ENCODE peak calls at places on chromosomes 6 and 20, in eight cellular contexts. One of them, this sample, is unnamed. For H3K36me3, the result is how much of the 10 kb centered on the place peaks cover.

GRCh38 chr6:13873288-13874190 is 51.2 kb upstream of the RNF182 start:
- DNase-seq in SJCRH30: peak
- DNase-seq in fibroblast of lung: no peak
- DNase-seq in lower lobe of right lung: peak
- DNase-seq in adrenal gland: peak
- DNase-seq in heart right ventricle: peak
- DNase-seq in stomach: peak
- DNase-seq in Panc1: no peak
- DNase-seq in this sample: peak

GRCh38 chr20:6806291-6806690 is 38.8 kb downstream of the BMP2 start:
- DNase-seq in fibroblast of lung: no peak
- DNase-seq in lower lobe of right lung: no peak
- DNase-seq in stomach: no peak
- DNase-seq in Panc1: no peak
- DNase-seq in adrenal gland: no peak
- DNase-seq in SJCRH30: no peak
- DNase-seq in heart right ventricle: no peak
- DNase-seq in this sample: no peak

GRCh38 chr6:65650086-65650485 is 56.9 kb downstream of the EYS start:
- DNase-seq in adrenal gland: no peak
- DNase-seq in fibroblast of lung: no peak
- DNase-seq in Panc1: no peak
- DNase-seq in heart right ventricle: no peak
- DNase-seq in stomach: no peak
- DNase-seq in lower lobe of right lung: no peak
- DNase-seq in SJCRH30: no peak
- DNase-seq in this sample: no peak

GRCh38 chr6:70456725-70457124 is 43.4 kb downstream of the FAM135A start:
- DNase-seq in adrenal gland: no peak
- DNase-seq in stomach: no peak
- DNase-seq in SJCRH30: no peak
- DNase-seq in fibroblast of lung: no peak
- DNase-seq in heart right ventricle: no peak
- DNase-seq in lower lobe of right lung: no peak
- DNase-seq in Panc1: no peak
- DNase-seq in this sample: no peak

GRCh38 chr20:48843125-48843806 is 15.5 kb upstream of the PREX1 start:
- DNase-seq in Panc1: no peak
- DNase-seq in lower lobe of right lung: no peak
- DNase-seq in adrenal gland: no peak
- DNase-seq in stomach: no peak
- DNase-seq in fibroblast of lung: no peak
- DNase-seq in SJCRH30: peak
- DNase-seq in heart right ventricle: no peak
- DNase-seq in this sample: no peak

GRCh38 chr6:32087574-32088486 is 21.3 kb downstream of the TNXB start:
- DNase-seq in SJCRH30: no peak
- DNase-seq in Panc1: peak
- DNase-seq in adrenal gland: peak
- DNase-seq in lower lobe of right lung: peak
- DNase-seq in fibroblast of lung: peak
- DNase-seq in stomach: peak
- DNase-seq in heart right ventricle: peak
- DNase-seq in this sample: peak

GRCh38 chr6:82783587-82784253 is 281.9 kb downstream of the UBE3D start:
- DNase-seq in adrenal gland: no peak
- DNase-seq in stomach: no peak
- DNase-seq in Panc1: no peak
- DNase-seq in fibroblast of lung: no peak
- DNase-seq in heart right ventricle: no peak
- DNase-seq in SJCRH30: peak
- DNase-seq in lower lobe of right lung: no peak
- DNase-seq in this sample: no peak

GRCh38 chr20:1375515-1375914 is 17.3 kb downstream of the FKBP1A start:
- DNase-seq in heart right ventricle: no peak
- DNase-seq in SJCRH30: peak
- DNase-seq in adrenal gland: no peak
- DNase-seq in lower lobe of right lung: no peak
- DNase-seq in fibroblast of lung: peak
- DNase-seq in Panc1: no peak
- DNase-seq in stomach: no peak
- DNase-seq in this sample: no peak

GRCh38 chr20:52972190-52972937 is at the start of gene TSHZ2:
- DNase-seq in lower lobe of right lung: no peak
- DNase-seq in fibroblast of lung: peak
- DNase-seq in adrenal gland: peak
- DNase-seq in Panc1: no peak
- DNase-seq in SJCRH30: no peak
- DNase-seq in stomach: peak
- DNase-seq in heart right ventricle: peak
- DNase-seq in this sample: no peak

GRCh38 chr6:90463359-90463758 is 123.5 kb downstream of the MAP3K7 start:
- DNase-seq in heart right ventricle: no peak
- DNase-seq in SJCRH30: no peak
- DNase-seq in fibroblast of lung: no peak
- DNase-seq in stomach: no peak
- DNase-seq in lower lobe of right lung: no peak
- DNase-seq in Panc1: no peak
- DNase-seq in adrenal gland: no peak
- DNase-seq in this sample: no peak

GRCh38 chr6:29685718-29686326 is 4.9 kb upstream of the ZFP57 start:
- DNase-seq in SJCRH30: no peak
- DNase-seq in lower lobe of right lung: no peak
- DNase-seq in heart right ventricle: peak
- DNase-seq in stomach: no peak
- DNase-seq in adrenal gland: no peak
- DNase-seq in Panc1: no peak
- DNase-seq in fibroblast of lung: no peak
- DNase-seq in this sample: no peak

GRCh38 chr20:25340380-25340779 is 50.3 kb downstream of the ABHD12 start:
- DNase-seq in fibroblast of lung: no peak
- DNase-seq in heart right ventricle: no peak
- DNase-seq in Panc1: no peak
- DNase-seq in stomach: no peak
- DNase-seq in SJCRH30: no peak
- DNase-seq in lower lobe of right lung: no peak
- DNase-seq in adrenal gland: no peak
- DNase-seq in this sample: no peak

GRCh38 chr6:40852667-40853383 is 186.2 kb downstream of the UNC5CL start:
- DNase-seq in adrenal gland: no peak
- DNase-seq in heart right ventricle: no peak
- DNase-seq in SJCRH30: peak
- DNase-seq in Panc1: no peak
- DNase-seq in lower lobe of right lung: no peak
- DNase-seq in fibroblast of lung: no peak
- DNase-seq in stomach: no peak
- DNase-seq in this sample: no peak

GRCh38 chr20:14193885-14194284 is 143.5 kb downstream of the FLRT3 start:
- DNase-seq in stomach: no peak
- DNase-seq in lower lobe of right lung: no peak
- DNase-seq in Panc1: no peak
- DNase-seq in fibroblast of lung: no peak
- DNase-seq in SJCRH30: peak
- DNase-seq in heart right ventricle: no peak
- DNase-seq in adrenal gland: no peak
- DNase-seq in this sample: no peak

GRCh38 chr6:129786548-129786947 is 74.6 kb downstream of the TMEM244 start:
- DNase-seq in heart right ventricle: no peak
- DNase-seq in lower lobe of right lung: no peak
- DNase-seq in Panc1: no peak
- DNase-seq in adrenal gland: no peak
- DNase-seq in fibroblast of lung: no peak
- DNase-seq in SJCRH30: peak
- DNase-seq in stomach: no peak
- DNase-seq in this sample: no peak

GRCh38 chr6:151330130-151330715 is 61.1 kb downstream of the ZBTB2 start:
- DNase-seq in lower lobe of right lung: no peak
- DNase-seq in SJCRH30: no peak
- DNase-seq in adrenal gland: no peak
- DNase-seq in fibroblast of lung: peak
- DNase-seq in Panc1: no peak
- DNase-seq in heart right ventricle: no peak
- DNase-seq in stomach: no peak
- DNase-seq in this sample: no peak

GRCh38 chr20:50138479-50139393 is 14.8 kb downstream of the PEDS1 start:
- DNase-seq in adrenal gland: peak
- DNase-seq in SJCRH30: peak
- DNase-seq in heart right ventricle: no peak
- DNase-seq in Panc1: no peak
- DNase-seq in lower lobe of right lung: no peak
- DNase-seq in fibroblast of lung: no peak
- DNase-seq in stomach: no peak
- DNase-seq in this sample: no peak

GRCh38 chr20:9215539-9215938 is 146.7 kb downstream of the PLCB4 start:
- DNase-seq in heart right ventricle: no peak
- DNase-seq in fibroblast of lung: no peak
- DNase-seq in SJCRH30: peak
- DNase-seq in adrenal gland: no peak
- DNase-seq in lower lobe of right lung: no peak
- DNase-seq in stomach: no peak
- DNase-seq in Panc1: no peak
- DNase-seq in this sample: no peak

GRCh38 chr20:25290646-25291431 is 43.0 kb downstream of the PYGB start:
- DNase-seq in stomach: no peak
- DNase-seq in Panc1: no peak
- DNase-seq in adrenal gland: no peak
- DNase-seq in SJCRH30: no peak
- DNase-seq in lower lobe of right lung: no peak
- DNase-seq in fibroblast of lung: no peak
- DNase-seq in heart right ventricle: no peak
- DNase-seq in this sample: no peak

GRCh38 chr6:44257753-44258324 is 511 bp upstream of the SLC35B2 start:
- DNase-seq in lower lobe of right lung: no peak
- DNase-seq in stomach: no peak
- DNase-seq in adrenal gland: no peak
- DNase-seq in heart right ventricle: no peak
- DNase-seq in SJCRH30: no peak
- DNase-seq in Panc1: no peak
- DNase-seq in fibroblast of lung: no peak
- DNase-seq in this sample: no peak
- H3K36me3 ChIP-seq in lower lobe of right lung: half or more
- H3K36me3 ChIP-seq in stomach: half or more
- H3K36me3 ChIP-seq in adrenal gland: under half
- H3K36me3 ChIP-seq in heart right ventricle: under half
- H3K36me3 ChIP-seq in SJCRH30: under half
- H3K36me3 ChIP-seq in Panc1: under half
- H3K36me3 ChIP-seq in fibroblast of lung: under half
- H3K36me3 ChIP-seq in this sample: under half

GRCh38 chr6:89160693-89161092 is 14.8 kb downstream of the PM20D2 start:
- DNase-seq in SJCRH30: no peak
- DNase-seq in stomach: no peak
- DNase-seq in adrenal gland: no peak
- DNase-seq in heart right ventricle: no peak
- DNase-seq in lower lobe of right lung: no peak
- DNase-seq in Panc1: no peak
- DNase-seq in fibroblast of lung: no peak
- DNase-seq in this sample: no peak

GRCh38 chr6:89162047-89162371 is 16.2 kb downstream of the PM20D2 start:
- DNase-seq in SJCRH30: no peak
- DNase-seq in fibroblast of lung: no peak
- DNase-seq in heart right ventricle: peak
- DNase-seq in adrenal gland: no peak
- DNase-seq in stomach: no peak
- DNase-seq in Panc1: no peak
- DNase-seq in lower lobe of right lung: no peak
- DNase-seq in this sample: no peak

GRCh38 chr6:89161326-89162046 is 15.6 kb downstream of the PM20D2 start:
- DNase-seq in stomach: no peak
- DNase-seq in heart right ventricle: no peak
- DNase-seq in Panc1: no peak
- DNase-seq in adrenal gland: no peak
- DNase-seq in lower lobe of right lung: no peak
- DNase-seq in SJCRH30: peak
- DNase-seq in fibroblast of lung: peak
- DNase-seq in this sample: no peak
- H3K4me3 ChIP-seq in stomach: no peak
- H3K4me3 ChIP-seq in heart right ventricle: no peak
- H3K4me3 ChIP-seq in Panc1: no peak
- H3K4me3 ChIP-seq in adrenal gland: no peak
- H3K4me3 ChIP-seq in lower lobe of right lung: no peak
- H3K4me3 ChIP-seq in SJCRH30: no peak
- H3K4me3 ChIP-seq in fibroblast of lung: no peak
- H3K4me3 ChIP-seq in this sample: no peak

GRCh38 chr6:41958022-41958856 is 16.6 kb upstream of the CCND3 start:
- DNase-seq in lower lobe of right lung: no peak
- DNase-seq in adrenal gland: no peak
- DNase-seq in SJCRH30: no peak
- DNase-seq in Panc1: no peak
- DNase-seq in heart right ventricle: no peak
- DNase-seq in stomach: no peak
- DNase-seq in fibroblast of lung: no peak
- DNase-seq in this sample: no peak

GRCh38 chr6:41960026-41960425 is 18.4 kb upstream of the CCND3 start:
- DNase-seq in stomach: no peak
- DNase-seq in SJCRH30: no peak
- DNase-seq in heart right ventricle: no peak
- DNase-seq in fibroblast of lung: no peak
- DNase-seq in adrenal gland: no peak
- DNase-seq in Panc1: no peak
- DNase-seq in lower lobe of right lung: no peak
- DNase-seq in this sample: no peak

GRCh38 chr6:41954668-41955067 is 13.1 kb upstream of the CCND3 start:
- DNase-seq in Panc1: no peak
- DNase-seq in SJCRH30: no peak
- DNase-seq in stomach: no peak
- DNase-seq in lower lobe of right lung: no peak
- DNase-seq in adrenal gland: no peak
- DNase-seq in fibroblast of lung: no peak
- DNase-seq in heart right ventricle: no peak
- DNase-seq in this sample: no peak

GRCh38 chr6:41955412-41955811 is 13.8 kb upstream of the CCND3 start:
- DNase-seq in adrenal gland: no peak
- DNase-seq in stomach: no peak
- DNase-seq in Panc1: no peak
- DNase-seq in lower lobe of right lung: no peak
- DNase-seq in heart right ventricle: no peak
- DNase-seq in SJCRH30: no peak
- DNase-seq in fibroblast of lung: no peak
- DNase-seq in this sample: no peak

DNA sequence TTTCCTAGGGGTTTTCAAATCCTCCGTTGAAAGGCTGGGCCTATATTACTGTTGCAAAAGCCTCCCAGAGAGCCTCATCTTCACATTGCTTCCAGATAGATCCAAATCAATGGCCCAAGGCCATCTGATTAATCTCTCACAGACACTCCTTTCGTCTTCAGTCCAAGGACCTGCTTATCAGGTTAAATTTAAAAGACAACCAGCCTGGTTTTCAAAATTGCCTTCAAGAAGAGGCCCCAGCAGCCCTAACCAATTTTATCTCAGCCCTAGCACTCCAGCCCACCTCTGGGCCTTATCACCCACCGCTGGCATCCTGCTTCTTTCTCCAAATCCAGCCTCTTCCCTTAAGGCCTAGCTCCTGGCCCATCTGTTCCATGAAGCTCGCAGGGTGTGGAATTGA is 15.5 kb upstream of the CCND3 start:
- DNase-seq in lower lobe of right lung: no peak
- DNase-seq in stomach: no peak
- DNase-seq in Panc1: no peak
- DNase-seq in fibroblast of lung: no peak
- DNase-seq in SJCRH30: no peak
- DNase-seq in heart right ventricle: no peak
- DNase-seq in adrenal gland: no peak
- DNase-seq in this sample: no peak
- H3K36me3 ChIP-seq in lower lobe of right lung: under half
- H3K36me3 ChIP-seq in stomach: under half
- H3K36me3 ChIP-seq in Panc1: under half
- H3K36me3 ChIP-seq in fibroblast of lung: under half
- H3K36me3 ChIP-seq in SJCRH30: under half
- H3K36me3 ChIP-seq in heart right ventricle: under half
- H3K36me3 ChIP-seq in adrenal gland: under half
- H3K36me3 ChIP-seq in this sample: under half

GRCh38 chr6:113530769-113531168 is 326.4 kb upstream of the MARCKS start:
- DNase-seq in heart right ventricle: no peak
- DNase-seq in lower lobe of right lung: no peak
- DNase-seq in adrenal gland: no peak
- DNase-seq in fibroblast of lung: peak
- DNase-seq in stomach: no peak
- DNase-seq in Panc1: peak
- DNase-seq in SJCRH30: no peak
- DNase-seq in this sample: no peak
- H3K4me3 ChIP-seq in heart right ventricle: no peak
- H3K4me3 ChIP-seq in lower lobe of right lung: no peak
- H3K4me3 ChIP-seq in adrenal gland: no peak
- H3K4me3 ChIP-seq in fibroblast of lung: no peak
- H3K4me3 ChIP-seq in stomach: no peak
- H3K4me3 ChIP-seq in Panc1: no peak
- H3K4me3 ChIP-seq in SJCRH30: no peak
- H3K4me3 ChIP-seq in this sample: no peak